ENCODE peak calls at places on chromosome 4, in five cellular contexts. One of them, this sample, is unnamed.

GRCh38 chr4:92381640-92382039 is 77.9 kb downstream of the GRID2 start:
- DNase-seq in SK-N-SH: no peak
- DNase-seq in keratinocyte: no peak
- DNase-seq in IMR-90: no peak
- DNase-seq in trophoblast cell: no peak
- DNase-seq in this sample: no peak

GRCh38 chr4:83255584-83255983 is 29.0 kb downstream of the COQ2 start:
- DNase-seq in SK-N-SH: no peak
- DNase-seq in keratinocyte: no peak
- DNase-seq in IMR-90: peak
- DNase-seq in trophoblast cell: no peak
- DNase-seq in this sample: no peak

GRCh38 chr4:140691369-140691768 is 64.8 kb downstream of the TBC1D9 start:
- DNase-seq in SK-N-SH: no peak
- DNase-seq in keratinocyte: no peak
- DNase-seq in IMR-90: peak
- DNase-seq in trophoblast cell: no peak
- DNase-seq in this sample: no peak

GRCh38 chr4:166625018-166625637 is 609.2 kb downstream of the SPOCK3 start:
- DNase-seq in SK-N-SH: no peak
- DNase-seq in keratinocyte: no peak
- DNase-seq in IMR-90: no peak
- DNase-seq in trophoblast cell: no peak
- DNase-seq in this sample: peak

GRCh38 chr4:13859423-13859822 is 231.9 kb upstream of the BOD1L1 start:
- DNase-seq in SK-N-SH: no peak
- DNase-seq in keratinocyte: no peak
- DNase-seq in IMR-90: no peak
- DNase-seq in trophoblast cell: no peak
- DNase-seq in this sample: no peak

GRCh38 chr4:6347511-6348045 is 77.9 kb downstream of the WFS1 start:
- DNase-seq in SK-N-SH: no peak
- DNase-seq in keratinocyte: no peak
- DNase-seq in IMR-90: no peak
- DNase-seq in trophoblast cell: no peak
- DNase-seq in this sample: no peak

GRCh38 chr4:139901516-139902327 is 236.1 kb downstream of the MGST2 start:
- DNase-seq in SK-N-SH: peak
- DNase-seq in keratinocyte: no peak
- DNase-seq in IMR-90: peak
- DNase-seq in trophoblast cell: no peak
- DNase-seq in this sample: no peak

GRCh38 chr4:70818921-70819320 is 20.8 kb downstream of the GRSF1 start:
- DNase-seq in SK-N-SH: no peak
- DNase-seq in keratinocyte: no peak
- DNase-seq in IMR-90: no peak
- DNase-seq in trophoblast cell: no peak
- DNase-seq in this sample: no peak

GRCh38 chr4:140238353-140239041 is 84.5 kb upstream of the MAML3 start:
- DNase-seq in SK-N-SH: peak
- DNase-seq in keratinocyte: no peak
- DNase-seq in IMR-90: peak
- DNase-seq in trophoblast cell: no peak
- DNase-seq in this sample: peak

DNA sequence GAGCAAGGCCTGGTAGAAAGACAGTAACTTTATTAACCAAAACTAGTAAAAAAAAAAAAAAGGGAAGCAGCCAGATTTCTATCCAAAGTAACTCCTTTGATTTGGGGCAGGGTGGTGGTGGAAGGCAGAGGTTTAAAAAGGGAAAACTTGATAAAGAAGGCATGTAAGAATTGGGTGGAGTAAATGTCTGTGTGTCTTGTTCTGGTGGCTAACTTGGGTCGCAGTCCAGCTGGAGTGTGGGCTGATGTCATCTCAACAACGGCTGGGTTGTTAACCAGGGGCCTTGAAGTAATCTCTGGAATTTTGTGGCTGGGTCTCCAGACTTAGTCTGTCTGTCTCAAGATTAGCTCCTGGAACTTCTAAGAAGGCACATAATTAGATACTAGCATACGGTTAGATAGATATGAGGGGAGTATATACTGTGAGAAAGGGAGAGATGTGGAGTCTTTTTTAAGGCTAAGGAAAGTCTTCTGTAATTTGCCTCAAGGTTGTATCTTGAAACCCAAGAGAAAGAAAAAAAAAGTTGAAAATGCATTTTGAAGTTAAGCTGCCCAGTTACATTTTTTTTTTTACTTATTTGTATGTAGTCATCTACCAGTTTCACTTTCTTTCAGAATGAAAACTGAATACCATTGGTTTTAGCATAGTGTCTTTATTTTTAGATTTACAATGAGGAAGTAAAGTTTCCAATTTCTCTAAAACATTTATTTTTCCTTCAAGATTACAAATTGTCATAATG is 48.3 kb downstream of the MTHFD2L start:
- DNase-seq in SK-N-SH: no peak
- DNase-seq in keratinocyte: no peak
- DNase-seq in IMR-90: peak
- DNase-seq in trophoblast cell: peak
- DNase-seq in this sample: peak
- H3K9ac ChIP-seq in SK-N-SH: no peak
- H3K9ac ChIP-seq in keratinocyte: no peak
- H3K9ac ChIP-seq in IMR-90: no peak
- H3K9ac ChIP-seq in trophoblast cell: no peak
- H3K9ac ChIP-seq in this sample: no peak

GRCh38 chr4:20192754-20193521 is 58.8 kb upstream of the SLIT2 start:
- DNase-seq in SK-N-SH: no peak
- DNase-seq in keratinocyte: peak
- DNase-seq in IMR-90: peak
- DNase-seq in trophoblast cell: no peak
- DNase-seq in this sample: no peak
- H3K9ac ChIP-seq in SK-N-SH: peak
- H3K9ac ChIP-seq in keratinocyte: peak
- H3K9ac ChIP-seq in IMR-90: peak
- H3K9ac ChIP-seq in trophoblast cell: no peak
- H3K9ac ChIP-seq in this sample: no peak

GRCh38 chr4:169807934-169808333 is 50.2 kb upstream of the HPF1 start:
- DNase-seq in SK-N-SH: peak
- DNase-seq in keratinocyte: no peak
- DNase-seq in IMR-90: no peak
- DNase-seq in trophoblast cell: no peak
- DNase-seq in this sample: no peak
- H3K9ac ChIP-seq in SK-N-SH: no peak
- H3K9ac ChIP-seq in keratinocyte: no peak
- H3K9ac ChIP-seq in IMR-90: no peak
- H3K9ac ChIP-seq in trophoblast cell: no peak
- H3K9ac ChIP-seq in this sample: no peak

GRCh38 chr4:123825596-123826291 is 429.1 kb downstream of the SPRY1 start:
- DNase-seq in SK-N-SH: no peak
- DNase-seq in keratinocyte: no peak
- DNase-seq in IMR-90: peak
- DNase-seq in trophoblast cell: no peak
- DNase-seq in this sample: no peak
- H3K9ac ChIP-seq in SK-N-SH: no peak
- H3K9ac ChIP-seq in keratinocyte: no peak
- H3K9ac ChIP-seq in IMR-90: no peak
- H3K9ac ChIP-seq in trophoblast cell: no peak
- H3K9ac ChIP-seq in this sample: no peak

GRCh38 chr4:52866734-52867133 is 4.6 kb downstream of the RASL11B start:
- DNase-seq in SK-N-SH: no peak
- DNase-seq in keratinocyte: no peak
- DNase-seq in IMR-90: no peak
- DNase-seq in trophoblast cell: no peak
- DNase-seq in this sample: no peak

GRCh38 chr4:52865305-52865704 is 3.2 kb downstream of the RASL11B start:
- DNase-seq in SK-N-SH: no peak
- DNase-seq in keratinocyte: no peak
- DNase-seq in IMR-90: no peak
- DNase-seq in trophoblast cell: no peak
- DNase-seq in this sample: no peak

GRCh38 chr4:52862605-52863236 is 604 bp downstream of the RASL11B start:
- DNase-seq in SK-N-SH: peak
- DNase-seq in keratinocyte: no peak
- DNase-seq in IMR-90: no peak
- DNase-seq in trophoblast cell: no peak
- DNase-seq in this sample: no peak

GRCh38 chr4:52863324-52863723 is 1.2 kb downstream of the RASL11B start:
- DNase-seq in SK-N-SH: no peak
- DNase-seq in keratinocyte: no peak
- DNase-seq in IMR-90: no peak
- DNase-seq in trophoblast cell: no peak
- DNase-seq in this sample: no peak

GRCh38 chr4:52864816-52865215 is 2.7 kb downstream of the RASL11B start:
- DNase-seq in SK-N-SH: peak
- DNase-seq in keratinocyte: no peak
- DNase-seq in IMR-90: peak
- DNase-seq in trophoblast cell: no peak
- DNase-seq in this sample: no peak
- H3K9ac ChIP-seq in SK-N-SH: no peak
- H3K9ac ChIP-seq in keratinocyte: no peak
- H3K9ac ChIP-seq in IMR-90: no peak
- H3K9ac ChIP-seq in trophoblast cell: no peak
- H3K9ac ChIP-seq in this sample: no peak

GRCh38 chr4:78410651-78411050 is 140.9 kb upstream of the ANXA3 start:
- DNase-seq in SK-N-SH: no peak
- DNase-seq in keratinocyte: no peak
- DNase-seq in IMR-90: no peak
- DNase-seq in trophoblast cell: no peak
- DNase-seq in this sample: no peak

GRCh38 chr4:78414116-78414515 is 137.5 kb upstream of the ANXA3 start:
- DNase-seq in SK-N-SH: no peak
- DNase-seq in keratinocyte: no peak
- DNase-seq in IMR-90: no peak
- DNase-seq in trophoblast cell: no peak
- DNase-seq in this sample: no peak

GRCh38 chr4:78409612-78410202 is 141.9 kb upstream of the ANXA3 start:
- DNase-seq in SK-N-SH: no peak
- DNase-seq in keratinocyte: no peak
- DNase-seq in IMR-90: no peak
- DNase-seq in trophoblast cell: no peak
- DNase-seq in this sample: no peak

DNA sequence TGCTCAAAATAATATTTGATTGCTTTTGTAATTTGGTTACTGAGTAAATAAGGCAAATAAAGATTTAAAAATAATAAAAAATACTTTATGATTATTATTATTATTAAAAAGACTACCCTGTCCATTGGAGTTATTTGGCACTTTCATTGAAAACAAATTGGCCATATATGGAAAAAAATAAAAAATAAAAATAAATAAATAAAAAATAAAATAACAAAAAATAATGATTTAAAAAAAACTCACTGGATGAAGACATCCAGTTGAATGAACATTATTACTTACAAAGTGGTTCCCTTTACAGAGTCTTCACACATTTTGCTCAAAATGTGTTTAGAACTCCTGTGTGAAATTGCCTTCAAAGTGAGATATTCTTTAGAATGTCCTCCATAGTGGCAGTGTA is 141.3 kb upstream of the ANXA3 start:
- DNase-seq in SK-N-SH: no peak
- DNase-seq in keratinocyte: no peak
- DNase-seq in IMR-90: no peak
- DNase-seq in trophoblast cell: no peak
- DNase-seq in this sample: no peak
- H3K9ac ChIP-seq in SK-N-SH: no peak
- H3K9ac ChIP-seq in keratinocyte: no peak
- H3K9ac ChIP-seq in IMR-90: no peak
- H3K9ac ChIP-seq in trophoblast cell: no peak
- H3K9ac ChIP-seq in this sample: no peak

GRCh38 chr4:103099691-103100392 is at the start of gene BDH2:
- DNase-seq in SK-N-SH: peak
- DNase-seq in keratinocyte: peak
- DNase-seq in IMR-90: peak
- DNase-seq in trophoblast cell: peak
- DNase-seq in this sample: peak
- H3K9ac ChIP-seq in SK-N-SH: peak
- H3K9ac ChIP-seq in keratinocyte: peak
- H3K9ac ChIP-seq in IMR-90: peak
- H3K9ac ChIP-seq in trophoblast cell: no peak
- H3K9ac ChIP-seq in this sample: peak

GRCh38 chr4:112704991-112705845 is 68.3 kb downstream of the LARP7 start:
- DNase-seq in SK-N-SH: peak
- DNase-seq in keratinocyte: no peak
- DNase-seq in IMR-90: peak
- DNase-seq in trophoblast cell: peak
- DNase-seq in this sample: no peak
- H3K9ac ChIP-seq in SK-N-SH: no peak
- H3K9ac ChIP-seq in keratinocyte: no peak
- H3K9ac ChIP-seq in IMR-90: no peak
- H3K9ac ChIP-seq in trophoblast cell: no peak
- H3K9ac ChIP-seq in this sample: peak

This sample was measured in Karpas-422.